ENCODE peak calls at places on chromosomes 6 and 20, in six cellular contexts. I is foreskin fibroblast, X is GM23338, Y is uterus, J is psoas muscle, W is IMR-90. E is an unnamed sample.

GRCh38 chr20:62291251-62292066 is 11.3 kb upstream of the ADRM1 start:
- DNase-seq in I (no peak), X (no peak), Y (no peak), J (no peak), W (no peak), E (no peak)

GRCh38 chr6:40532349-40533028 is 54.7 kb downstream of the LRFN2 start:
- DNase-seq in I (no peak), X (no peak), Y (no peak), J (no peak), W (no peak), E (no peak)

GRCh38 chr20:24842591-24843442 is 106.3 kb upstream of the CST7 start:
- DNase-seq in I (no peak), X (no peak), Y (no peak), J (no peak), W (no peak), E (no peak)

GRCh38 chr6:30885481-30885998 is 1.2 kb downstream of the DDR1 start:
- DNase-seq in I (peak), X (peak), Y (no peak), J (no peak), W (peak), E (peak)

GRCh38 chr6:169804427-169804826 is 53.0 kb downstream of the ERMARD start:
- DNase-seq in I (no peak), X (no peak), Y (no peak), J (no peak), W (no peak), E (no peak)

GRCh38 chr6:19322691-19323470 is 514.3 kb upstream of the ID4 start:
- DNase-seq in I (no peak), X (no peak), Y (no peak), J (no peak), W (no peak), E (peak)

GRCh38 chr6:37809144-37809543 is 10.4 kb upstream of the ZFAND3 start:
- DNase-seq in I (peak), X (no peak), Y (no peak), J (peak), W (peak), E (peak)

GRCh38 chr6:140979642-140980091 is 1153.1 kb upstream of the GJE1 start:
- DNase-seq in I (peak), X (no peak), Y (peak), J (no peak), W (peak), E (peak)

GRCh38 chr20:45860573-45861011 is 3.2 kb downstream of the ZSWIM3 start:
- DNase-seq in I (no peak), X (no peak), Y (no peak), J (no peak), W (peak), E (no peak)

GRCh38 chr6:36677059-36677749 is 1.3 kb upstream of the CDKN1A start:
- DNase-seq in I (peak), X (no peak), Y (no peak), J (no peak), W (no peak), E (no peak)

GRCh38 chr6:28884423-28885148 is 39.2 kb downstream of the TRIM27 start:
- DNase-seq in I (no peak), X (no peak), Y (no peak), J (no peak), W (no peak), E (no peak)

GRCh38 chr6:22333802-22334201 is 37.0 kb upstream of the PRL start:
- DNase-seq in I (peak), X (no peak), Y (no peak), J (no peak), W (peak), E (peak)

GRCh38 chr20:32527447-32528055 is 57.6 kb downstream of the NOL4L start:
- DNase-seq in I (peak), X (no peak), Y (no peak), J (no peak), W (no peak), E (no peak)

GRCh38 chr6:20582586-20583446 is 48.6 kb downstream of the CDKAL1 start:
- DNase-seq in I (no peak), X (no peak), Y (no peak), J (no peak), W (no peak), E (no peak)

GRCh38 chr6:132919028-132919427 is 104.7 kb downstream of the RPS12 start:
- DNase-seq in I (peak), X (peak), Y (no peak), J (no peak), W (peak), E (peak)

GRCh38 chr6:18081669-18082037 is 40.8 kb downstream of the NHLRC1 start:
- DNase-seq in I (no peak), X (no peak), Y (no peak), J (no peak), W (no peak), E (peak)

GRCh38 chr20:34570859-34571306 is 12.4 kb downstream of the MAP1LC3A start:
- DNase-seq in I (peak), X (no peak), Y (no peak), J (no peak), W (peak), E (peak)

GRCh38 chr20:47825011-47825762 is 39.9 kb upstream of the SULF2 start:
- DNase-seq in I (no peak), X (no peak), Y (no peak), J (no peak), W (no peak), E (no peak)

GRCh38 chr20:29079769-29080690 is 2177.4 kb upstream of the DEFB115 start:
- DNase-seq in I (no peak), X (no peak), Y (no peak), J (peak), W (no peak), E (peak)

GRCh38 chr6:10390495-10391298 is 24.2 kb downstream of the TFAP2A start:
- DNase-seq in I (no peak), X (no peak), Y (no peak), J (no peak), W (no peak), E (no peak)

GRCh38 chr6:32081168-32081624 is 27.9 kb downstream of the TNXB start:
- DNase-seq in I (peak), X (no peak), Y (peak), J (peak), W (peak), E (peak)

GRCh38 chr6:292506-293184 is 358 bp downstream of the DUSP22 start:
- DNase-seq in I (peak), X (peak), Y (peak), J (peak), W (peak), E (peak)

GRCh38 chr6:21826031-21826430 is 232.5 kb downstream of the SOX4 start:
- DNase-seq in I (no peak), X (peak), Y (no peak), J (no peak), W (peak), E (no peak)

GRCh38 chr6:151481752-151482151 is 12.1 kb upstream of the CCDC170 start:
- DNase-seq in I (peak), X (no peak), Y (no peak), J (no peak), W (no peak), E (peak)

GRCh38 chr6:97186416-97186999 is 96.5 kb downstream of the MMS22L start:
- DNase-seq in I (peak), X (peak), Y (peak), J (peak), W (peak), E (peak)

GRCh38 chr6:15620616-15621015 is 42.2 kb downstream of the DTNBP1 start:
- DNase-seq in I (no peak), X (peak), Y (no peak), J (no peak), W (no peak), E (no peak)

GRCh38 chr20:32296874-32297420 is 19.5 kb downstream of the KIF3B start:
- DNase-seq in I (no peak), X (no peak), Y (no peak), J (no peak), W (peak), E (peak)

GRCh38 chr6:1912731-1913130 is 303.0 kb downstream of the FOXC1 start:
- DNase-seq in I (no peak), X (no peak), Y (no peak), J (no peak), W (no peak), E (no peak)

GRCh38 chr6:1910621-1911407 is 301.1 kb downstream of the FOXC1 start:
- DNase-seq in I (peak), X (no peak), Y (no peak), J (no peak), W (peak), E (peak)

GRCh38 chr6:1913572-1913971 is 303.9 kb downstream of the FOXC1 start:
- DNase-seq in I (no peak), X (no peak), Y (no peak), J (no peak), W (no peak), E (no peak)

GRCh38 chr6:1908784-1909183 is 299.1 kb downstream of the FOXC1 start:
- DNase-seq in I (no peak), X (no peak), Y (no peak), J (no peak), W (peak), E (no peak)

DNA sequence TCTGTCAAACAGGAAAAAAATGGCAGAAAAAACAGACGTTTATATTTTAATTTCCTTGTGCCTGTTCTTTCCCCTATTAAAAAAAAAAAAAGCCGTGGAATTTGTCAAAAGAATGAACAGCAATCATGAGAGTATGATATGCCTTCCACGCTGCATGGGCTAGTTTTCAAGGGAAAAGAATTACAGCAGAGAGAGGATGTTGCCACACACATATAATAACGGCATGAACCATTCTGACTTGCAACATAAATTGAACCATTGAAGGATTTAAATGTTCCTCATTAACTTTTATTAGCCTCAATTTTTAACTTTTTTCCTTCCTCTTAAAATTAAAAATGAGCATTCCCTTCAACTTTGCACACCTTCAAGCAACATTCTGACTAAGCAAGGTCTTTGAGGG is 301.8 kb downstream of the FOXC1 start:
- DNase-seq in I (peak), X (no peak), Y (no peak), J (no peak), W (no peak), E (peak)
- H3K4me3 ChIP-seq in I (no peak), X (no peak), Y (no peak), J (no peak), W (no peak), E (no peak)

GRCh38 chr20:4617484-4617883 is 104.2 kb upstream of the PRND start:
- DNase-seq in I (no peak), X (no peak), Y (no peak), J (no peak), W (no peak), E (no peak)

GRCh38 chr20:4610871-4611270 is 110.8 kb upstream of the PRND start:
- DNase-seq in I (no peak), X (no peak), Y (no peak), J (no peak), W (no peak), E (no peak)

GRCh38 chr20:4617019-4617418 is 104.7 kb upstream of the PRND start:
- DNase-seq in I (no peak), X (no peak), Y (no peak), J (no peak), W (no peak), E (no peak)

GRCh38 chr20:4613184-4613583 is 108.5 kb upstream of the PRND start:
- DNase-seq in I (no peak), X (no peak), Y (no peak), J (no peak), W (no peak), E (no peak)

GRCh38 chr20:4613718-4614620 is 107.7 kb upstream of the PRND start:
- DNase-seq in I (peak), X (peak), Y (no peak), J (no peak), W (no peak), E (peak)
- TF ChIP-seq CTCF in I (peak), X (peak), Y (peak), J (peak), W (peak), E (peak)

GRCh38 chr20:63828951-63829350 is 2.1 kb downstream of the ZBTB46 start:
- DNase-seq in I (no peak), X (no peak), Y (no peak), J (no peak), W (no peak), E (no peak)
- H3K4me3 ChIP-seq in I (no peak), X (peak), Y (peak), J (peak), W (no peak), E (no peak)

DNA sequence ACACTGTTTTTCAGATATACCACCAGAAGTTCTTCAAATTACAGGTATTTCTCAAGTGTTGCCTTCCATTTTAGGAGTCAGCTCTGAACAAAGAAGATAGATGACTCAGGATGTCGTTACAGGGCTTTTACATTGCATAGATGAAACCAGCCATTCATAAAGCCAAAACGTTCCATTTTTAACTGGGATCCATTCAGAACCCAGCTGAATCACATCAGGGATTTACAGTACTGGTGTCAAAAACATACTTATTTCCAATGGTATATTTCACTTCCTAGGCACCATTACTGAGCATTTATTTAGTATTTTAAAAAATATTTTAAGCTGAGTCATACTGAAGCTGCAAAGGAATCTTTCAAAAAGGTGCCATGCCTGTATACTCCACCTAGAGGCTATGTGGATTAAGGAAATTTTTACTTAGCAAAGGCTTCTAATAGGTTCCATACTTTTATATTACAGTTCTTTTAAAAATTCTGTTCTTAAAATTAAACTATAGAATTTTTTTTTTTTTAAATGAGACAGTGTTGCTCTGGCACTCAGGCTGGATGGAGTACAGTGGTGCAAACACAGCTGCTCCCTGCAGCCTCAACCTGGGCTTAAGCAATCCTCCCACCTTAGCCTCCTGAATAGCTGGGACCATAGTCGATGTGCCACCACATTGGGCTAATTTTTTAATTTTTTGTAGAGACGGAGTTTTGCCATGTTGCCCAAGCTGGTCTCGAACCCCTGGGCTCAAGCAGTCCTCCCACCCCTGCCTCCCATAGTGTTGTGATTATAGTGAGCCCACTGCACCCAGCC is 2.6 kb downstream of the ASF1A start:
- DNase-seq in I (peak), X (peak), Y (no peak), J (no peak), W (peak), E (peak)
- TF ChIP-seq CTCF in I (peak), X (peak), Y (no peak), J (peak), W (peak), E (peak)

GRCh38 chr6:111088668-111089003 is 1.3 kb downstream of the SLC16A10 start:
- DNase-seq in I (peak), X (no peak), Y (no peak), J (no peak), W (no peak), E (no peak)
- H3K4me3 ChIP-seq in I (no peak), X (peak), Y (peak), J (peak), W (no peak), E (no peak)

E was measured in cardiac fibroblast.